ENCODE peak calls at places on chromosomes 5 and 9, in seven cellular contexts. One of them, this sample, is unnamed.

GRCh38 chr9:131773911-131774379 is 34.1 kb upstream of the RAPGEF1 start:
- DNase-seq in GM12878: no peak
- DNase-seq in SK-N-SH: no peak
- DNase-seq in HepG2: peak
- DNase-seq in HCT116: no peak
- DNase-seq in K562: peak
- DNase-seq in H1: no peak
- DNase-seq in this sample: peak

GRCh38 chr5:10875201-10875768 is 114.3 kb upstream of the DAP start:
- DNase-seq in HCT116: peak
- DNase-seq in H1: no peak
- DNase-seq in HepG2: no peak
- DNase-seq in SK-N-SH: no peak
- DNase-seq in GM12878: no peak
- DNase-seq in K562: no peak
- DNase-seq in this sample: no peak

GRCh38 chr9:96232539-96233241 is 69.3 kb downstream of the HSD17B3 start:
- DNase-seq in HCT116: no peak
- DNase-seq in K562: peak
- DNase-seq in SK-N-SH: peak
- DNase-seq in H1: no peak
- DNase-seq in GM12878: no peak
- DNase-seq in HepG2: peak
- DNase-seq in this sample: peak

GRCh38 chr5:109826426-109826825 is 136.7 kb downstream of the MAN2A1 start:
- DNase-seq in GM12878: no peak
- DNase-seq in HCT116: no peak
- DNase-seq in K562: no peak
- DNase-seq in H1: no peak
- DNase-seq in HepG2: no peak
- DNase-seq in SK-N-SH: no peak
- DNase-seq in this sample: no peak

GRCh38 chr5:58710871-58711270 is 128.0 kb downstream of the RAB3C start:
- DNase-seq in SK-N-SH: no peak
- DNase-seq in HepG2: no peak
- DNase-seq in H1: no peak
- DNase-seq in GM12878: no peak
- DNase-seq in K562: no peak
- DNase-seq in HCT116: no peak
- DNase-seq in this sample: no peak

GRCh38 chr9:115264333-115264732 is 146.4 kb upstream of the TNC start:
- DNase-seq in HCT116: no peak
- DNase-seq in HepG2: no peak
- DNase-seq in SK-N-SH: no peak
- DNase-seq in GM12878: no peak
- DNase-seq in H1: no peak
- DNase-seq in K562: no peak
- DNase-seq in this sample: no peak

GRCh38 chr9:35102465-35102768 is 514 bp downstream of the STOML2 start:
- DNase-seq in HCT116: no peak
- DNase-seq in SK-N-SH: no peak
- DNase-seq in H1: no peak
- DNase-seq in GM12878: no peak
- DNase-seq in HepG2: no peak
- DNase-seq in K562: no peak
- DNase-seq in this sample: no peak

GRCh38 chr5:6872441-6873160 is 159.4 kb downstream of the TENT4A start:
- DNase-seq in H1: no peak
- DNase-seq in SK-N-SH: no peak
- DNase-seq in HepG2: peak
- DNase-seq in HCT116: no peak
- DNase-seq in GM12878: no peak
- DNase-seq in K562: no peak
- DNase-seq in this sample: no peak

GRCh38 chr5:58410441-58410840 is 49.4 kb downstream of the PLK2 start:
- DNase-seq in GM12878: no peak
- DNase-seq in SK-N-SH: no peak
- DNase-seq in HepG2: no peak
- DNase-seq in HCT116: no peak
- DNase-seq in H1: no peak
- DNase-seq in K562: no peak
- DNase-seq in this sample: no peak

DNA sequence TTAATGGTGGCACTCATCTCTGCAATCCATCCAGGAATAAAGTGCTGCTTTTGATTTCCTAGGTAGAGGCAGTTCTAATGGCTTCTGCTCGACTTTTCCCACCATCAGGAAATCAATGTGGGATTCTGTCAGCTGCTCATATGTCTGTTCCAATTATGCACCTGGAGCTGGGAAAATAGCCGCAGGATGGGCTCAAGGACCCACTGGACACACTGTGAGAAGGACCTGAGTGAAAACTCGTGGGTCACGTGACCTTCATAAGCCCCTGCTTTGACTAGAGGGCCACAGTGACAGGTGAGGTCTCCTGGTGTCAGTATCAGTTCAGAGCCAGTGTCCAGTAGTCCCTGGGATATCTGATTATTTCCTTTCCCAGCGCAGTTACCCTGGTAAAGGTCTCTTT is 17.9 kb upstream of the PTGES start:
- DNase-seq in HepG2: no peak
- DNase-seq in GM12878: no peak
- DNase-seq in SK-N-SH: no peak
- DNase-seq in H1: no peak
- DNase-seq in HCT116: no peak
- DNase-seq in K562: peak
- DNase-seq in this sample: no peak
- TF ChIP-seq JUND in HepG2: no peak
- TF ChIP-seq JUND in GM12878: no peak
- TF ChIP-seq JUND in SK-N-SH: no peak
- TF ChIP-seq JUND in H1: no peak
- TF ChIP-seq JUND in HCT116: no peak
- TF ChIP-seq JUND in K562: no peak
- TF ChIP-seq JUND in this sample: no peak

DNA sequence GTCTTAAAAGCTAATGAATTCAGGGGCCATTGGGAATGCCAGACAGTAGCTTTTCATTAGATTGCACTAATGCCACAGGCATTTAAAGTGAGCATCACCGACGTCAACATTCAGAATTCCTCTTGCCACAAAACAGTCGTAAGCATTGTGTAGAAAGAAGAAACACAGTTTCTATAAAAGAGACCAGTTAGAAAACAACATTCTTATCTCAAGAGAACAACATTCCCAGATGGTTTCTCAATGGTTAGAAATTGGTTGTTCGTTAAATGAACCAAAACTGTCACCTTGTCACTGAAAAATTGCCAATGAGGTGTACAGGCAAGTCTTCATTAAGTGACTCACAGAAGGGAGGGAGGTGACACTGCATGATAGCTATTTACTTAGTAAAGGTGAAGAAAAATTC is 401.6 kb upstream of the PRR16 start:
- DNase-seq in H1: no peak
- DNase-seq in K562: no peak
- DNase-seq in GM12878: no peak
- DNase-seq in HepG2: no peak
- DNase-seq in SK-N-SH: no peak
- DNase-seq in HCT116: no peak
- DNase-seq in this sample: peak
- TF ChIP-seq JUND in H1: no peak
- TF ChIP-seq JUND in K562: no peak
- TF ChIP-seq JUND in GM12878: no peak
- TF ChIP-seq JUND in HepG2: no peak
- TF ChIP-seq JUND in SK-N-SH: no peak
- TF ChIP-seq JUND in HCT116: no peak
- TF ChIP-seq JUND in this sample: no peak

GRCh38 chr5:65101706-65102105 is 333.0 kb downstream of the CWC27 start:
- DNase-seq in K562: no peak
- DNase-seq in HCT116: no peak
- DNase-seq in H1: no peak
- DNase-seq in HepG2: no peak
- DNase-seq in SK-N-SH: no peak
- DNase-seq in GM12878: no peak
- DNase-seq in this sample: no peak

GRCh38 chr5:65102826-65103673 is 334.3 kb downstream of the CWC27 start:
- DNase-seq in GM12878: no peak
- DNase-seq in SK-N-SH: peak
- DNase-seq in HepG2: peak
- DNase-seq in H1: no peak
- DNase-seq in HCT116: no peak
- DNase-seq in K562: no peak
- DNase-seq in this sample: peak

GRCh38 chr5:65102501-65102825 is 333.7 kb downstream of the CWC27 start:
- DNase-seq in H1: no peak
- DNase-seq in GM12878: no peak
- DNase-seq in HepG2: no peak
- DNase-seq in HCT116: no peak
- DNase-seq in SK-N-SH: no peak
- DNase-seq in K562: no peak
- DNase-seq in this sample: no peak

GRCh38 chr5:65103674-65104035 is 334.9 kb downstream of the CWC27 start:
- DNase-seq in SK-N-SH: no peak
- DNase-seq in GM12878: no peak
- DNase-seq in HCT116: no peak
- DNase-seq in HepG2: no peak
- DNase-seq in H1: no peak
- DNase-seq in K562: no peak
- DNase-seq in this sample: no peak

DNA sequence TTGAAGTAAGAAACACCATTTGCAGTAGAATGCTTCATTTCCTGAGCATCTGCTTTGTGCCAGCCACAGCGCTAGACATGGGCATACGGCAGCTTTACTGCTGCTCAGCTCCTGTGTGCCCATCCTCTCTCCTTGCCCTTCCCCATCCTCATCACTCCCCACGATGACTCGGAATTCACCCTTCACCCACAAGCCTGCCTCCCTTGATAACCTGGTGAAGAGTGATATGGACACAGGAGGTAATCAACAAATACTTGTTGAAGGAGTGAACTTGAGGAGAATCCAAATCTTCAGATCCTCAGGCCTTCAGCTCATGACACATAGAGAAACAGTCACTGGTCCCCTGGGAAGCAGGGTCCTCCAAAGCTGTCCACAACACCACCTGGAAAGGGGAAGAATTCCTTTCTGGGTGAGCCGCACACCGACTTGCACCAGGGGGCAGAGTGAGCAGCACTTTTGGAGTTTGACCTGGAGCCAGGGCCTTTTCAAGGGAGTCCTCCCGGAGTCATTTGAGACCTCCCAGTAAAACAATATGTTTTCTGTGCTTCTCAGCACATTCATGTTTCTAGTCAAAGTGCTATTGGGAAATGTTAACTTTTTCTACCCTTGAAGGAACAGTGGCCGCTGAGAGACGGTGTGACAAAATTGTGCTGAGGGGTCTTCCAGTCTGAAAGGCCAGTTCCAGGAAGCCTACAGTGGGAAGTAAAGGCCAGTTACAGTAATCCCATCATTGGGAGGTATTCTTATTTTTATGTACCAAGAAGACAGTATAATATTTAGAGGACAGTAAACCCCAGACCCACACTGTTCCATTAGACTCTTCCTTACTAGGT is 332.3 kb downstream of the CWC27 start:
- DNase-seq in H1: peak
- DNase-seq in HCT116: peak
- DNase-seq in K562: peak
- DNase-seq in SK-N-SH: peak
- DNase-seq in GM12878: no peak
- DNase-seq in HepG2: peak
- DNase-seq in this sample: peak
- TF ChIP-seq JUND in H1: no peak
- TF ChIP-seq JUND in HCT116: no peak
- TF ChIP-seq JUND in K562: peak
- TF ChIP-seq JUND in SK-N-SH: no peak
- TF ChIP-seq JUND in GM12878: no peak
- TF ChIP-seq JUND in HepG2: no peak
- TF ChIP-seq JUND in this sample: no peak

DNA sequence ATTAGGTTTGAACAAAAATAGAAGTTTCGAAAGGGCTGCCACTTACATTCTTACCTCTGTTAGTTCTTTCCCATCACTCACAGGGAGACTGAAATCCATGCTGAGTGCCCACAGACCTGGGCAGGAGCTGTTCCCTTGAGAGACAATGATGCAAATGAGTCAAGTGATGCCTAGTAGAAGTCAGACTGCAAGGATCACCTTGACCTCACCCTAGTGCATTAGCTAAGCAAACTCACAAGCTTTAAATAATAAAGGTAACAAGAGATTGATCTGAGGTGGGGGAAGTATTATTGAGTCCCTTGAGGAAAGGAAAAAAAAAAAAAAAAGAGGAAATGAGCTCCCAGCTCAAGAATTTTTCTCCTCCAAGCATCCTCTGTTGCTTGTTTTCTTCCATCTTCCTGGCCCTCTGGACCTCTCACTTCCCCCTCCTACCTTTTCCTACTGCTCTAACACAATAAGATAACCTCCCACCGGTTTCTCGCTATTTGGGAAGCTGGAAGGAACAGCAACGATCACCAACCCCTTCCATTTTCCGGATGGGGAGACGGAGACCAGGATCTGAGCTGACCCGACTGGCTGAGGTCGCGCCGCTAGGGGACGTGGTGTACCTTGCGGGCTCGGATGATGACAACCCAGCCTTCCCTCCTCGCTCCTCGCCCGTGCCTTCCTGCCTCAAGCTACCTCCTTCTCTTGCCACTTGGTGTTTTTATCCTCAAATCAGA is 2.0 kb downstream of the LPAR1 start:
- DNase-seq in GM12878: no peak
- DNase-seq in H1: no peak
- DNase-seq in HepG2: no peak
- DNase-seq in SK-N-SH: peak
- DNase-seq in K562: no peak
- DNase-seq in HCT116: peak
- DNase-seq in this sample: no peak
- TF ChIP-seq JUND in GM12878: no peak
- TF ChIP-seq JUND in H1: no peak
- TF ChIP-seq JUND in HepG2: no peak
- TF ChIP-seq JUND in SK-N-SH: no peak
- TF ChIP-seq JUND in K562: no peak
- TF ChIP-seq JUND in HCT116: no peak
- TF ChIP-seq JUND in this sample: no peak

This sample was measured in T47D.